ENCODE peak calls at places on chromosome 16, in eight cellular contexts. One of them, this sample, is unnamed.

GRCh38 chr16:67666032-67666537 is 465 bp downstream of the ENKD1 start:
- DNase-seq in mammary epithelial cell: no peak
- DNase-seq in endothelial cell: peak; percentile 49
- DNase-seq in AG04450: no peak
- DNase-seq in aorta: peak; percentile 86
- DNase-seq in NCI-H1694 treated with DMSO at 0.1 percent for 48 hours: no peak
- DNase-seq in astrocyte of the cerebellum: no peak
- DNase-seq in upper lobe of right lung: peak; percentile 83
- DNase-seq in this sample: no peak

GRCh38 chr16:56203052-56203451 is 11.8 kb downstream of the GNAO1 start:
- DNase-seq in NCI-H1694 treated with DMSO at 0.1 percent for 48 hours: peak; percentile 35
- DNase-seq in aorta: no peak
- DNase-seq in upper lobe of right lung: no peak
- DNase-seq in astrocyte of the cerebellum: no peak
- DNase-seq in endothelial cell: no peak
- DNase-seq in mammary epithelial cell: peak; percentile 12
- DNase-seq in AG04450: no peak
- DNase-seq in this sample: no peak

GRCh38 chr16:57883480-57883879 is 81.2 kb upstream of the KIFC3 start:
- DNase-seq in mammary epithelial cell: no peak
- DNase-seq in endothelial cell: no peak
- DNase-seq in astrocyte of the cerebellum: no peak
- DNase-seq in AG04450: no peak
- DNase-seq in aorta: no peak
- DNase-seq in upper lobe of right lung: no peak
- DNase-seq in NCI-H1694 treated with DMSO at 0.1 percent for 48 hours: no peak
- DNase-seq in this sample: no peak

GRCh38 chr16:88407807-88408206 is 25.0 kb downstream of the ZNF469 start:
- DNase-seq in astrocyte of the cerebellum: no peak
- DNase-seq in endothelial cell: no peak
- DNase-seq in aorta: no peak
- DNase-seq in AG04450: no peak
- DNase-seq in mammary epithelial cell: no peak
- DNase-seq in NCI-H1694 treated with DMSO at 0.1 percent for 48 hours: no peak
- DNase-seq in upper lobe of right lung: no peak
- DNase-seq in this sample: no peak

GRCh38 chr16:21946889-21947635 is 6.1 kb upstream of the UQCRC2 start:
- DNase-seq in astrocyte of the cerebellum: no peak
- DNase-seq in endothelial cell: no peak
- DNase-seq in aorta: no peak
- DNase-seq in upper lobe of right lung: no peak
- DNase-seq in mammary epithelial cell: peak; percentile 1
- DNase-seq in AG04450: no peak
- DNase-seq in NCI-H1694 treated with DMSO at 0.1 percent for 48 hours: no peak
- DNase-seq in this sample: no peak

GRCh38 chr16:66988197-66988788 is at the start of gene CES4A:
- DNase-seq in astrocyte of the cerebellum: no peak
- DNase-seq in aorta: no peak
- DNase-seq in AG04450: peak; percentile 53
- DNase-seq in NCI-H1694 treated with DMSO at 0.1 percent for 48 hours: no peak
- DNase-seq in mammary epithelial cell: peak; percentile 78
- DNase-seq in upper lobe of right lung: no peak
- DNase-seq in endothelial cell: no peak
- DNase-seq in this sample: no peak

GRCh38 chr16:66426112-66427035 is 721 bp upstream of the BEAN1 start:
- DNase-seq in NCI-H1694 treated with DMSO at 0.1 percent for 48 hours: no peak
- DNase-seq in mammary epithelial cell: no peak
- DNase-seq in aorta: peak; percentile 76
- DNase-seq in upper lobe of right lung: no peak
- DNase-seq in AG04450: no peak
- DNase-seq in astrocyte of the cerebellum: no peak
- DNase-seq in endothelial cell: no peak
- DNase-seq in this sample: no peak

GRCh38 chr16:50669741-50670140 is 11.4 kb downstream of the SNX20 start:
- DNase-seq in NCI-H1694 treated with DMSO at 0.1 percent for 48 hours: no peak
- DNase-seq in astrocyte of the cerebellum: no peak
- DNase-seq in AG04450: no peak
- DNase-seq in mammary epithelial cell: no peak
- DNase-seq in endothelial cell: no peak
- DNase-seq in upper lobe of right lung: no peak
- DNase-seq in aorta: peak; percentile 60
- DNase-seq in this sample: no peak

GRCh38 chr16:892536-893255 is 78.1 kb downstream of the LMF1 start:
- DNase-seq in endothelial cell: peak; percentile 54
- DNase-seq in aorta: no peak
- DNase-seq in AG04450: no peak
- DNase-seq in astrocyte of the cerebellum: no peak
- DNase-seq in mammary epithelial cell: no peak
- DNase-seq in NCI-H1694 treated with DMSO at 0.1 percent for 48 hours: no peak
- DNase-seq in upper lobe of right lung: no peak
- DNase-seq in this sample: no peak

GRCh38 chr16:57955572-57955971 is 15.4 kb downstream of the CNGB1 start:
- DNase-seq in mammary epithelial cell: peak; percentile 63
- DNase-seq in astrocyte of the cerebellum: no peak
- DNase-seq in NCI-H1694 treated with DMSO at 0.1 percent for 48 hours: no peak
- DNase-seq in upper lobe of right lung: peak; percentile 84
- DNase-seq in AG04450: no peak
- DNase-seq in aorta: no peak
- DNase-seq in endothelial cell: no peak
- DNase-seq in this sample: no peak

GRCh38 chr16:3095869-3096268 is 3.2 kb downstream of the ZSCAN10 start:
- DNase-seq in upper lobe of right lung: no peak
- DNase-seq in astrocyte of the cerebellum: no peak
- DNase-seq in NCI-H1694 treated with DMSO at 0.1 percent for 48 hours: no peak
- DNase-seq in mammary epithelial cell: no peak
- DNase-seq in AG04450: no peak
- DNase-seq in aorta: no peak
- DNase-seq in endothelial cell: no peak
- DNase-seq in this sample: no peak

GRCh38 chr16:64540449-64540848 is 581.4 kb downstream of the CDH11 start:
- DNase-seq in AG04450: no peak
- DNase-seq in mammary epithelial cell: no peak
- DNase-seq in endothelial cell: no peak
- DNase-seq in upper lobe of right lung: no peak
- DNase-seq in aorta: no peak
- DNase-seq in NCI-H1694 treated with DMSO at 0.1 percent for 48 hours: no peak
- DNase-seq in astrocyte of the cerebellum: no peak
- DNase-seq in this sample: no peak